ENCODE peak calls at places on chromosomes 2 and 18, in seven cellular contexts. W is brain microvascular endothelial cell; U is fibroblast of lung; B is ovary; S is OCI-LY7; C is CD8-positive, alpha-beta memory T cell; M is MM.1S. F is an unnamed sample.

GRCh38 chr2:219983836-219984235 is 356.4 kb downstream of the SLC4A3 start:
- DNase-seq in W (no peak), U (no peak), B (no peak), S (no peak), C (no peak), M (no peak), F (no peak)

GRCh38 chr2:73333564-73333963 is 40.2 kb upstream of the EGR4 start:
- DNase-seq in W (no peak), U (no peak), B (no peak), S (no peak), C (no peak), M (no peak), F (no peak)

GRCh38 chr2:237744613-237745249 is 53.8 kb upstream of the RBM44 start:
- DNase-seq in W (peak; percentile 55), U (peak; percentile 63), B (peak; percentile 86), S (peak; percentile 55), C (peak; percentile 71), M (peak; percentile 36), F (peak; percentile 45)

GRCh38 chr2:179446475-179447141 is 182.0 kb upstream of the SESTD1 start:
- DNase-seq in W (no peak), U (no peak), B (no peak), S (no peak), C (no peak), M (no peak), F (no peak)

GRCh38 chr2:120856421-120856862 is 120.8 kb downstream of the GLI2 start:
- DNase-seq in W (peak; percentile 37), U (no peak), B (peak; percentile 49), S (no peak), C (no peak), M (no peak), F (peak; percentile 49)

GRCh38 chr2:239441724-239442123 is 40.9 kb upstream of the HDAC4 start:
- DNase-seq in W (no peak), U (no peak), B (no peak), S (no peak), C (no peak), M (no peak), F (no peak)

GRCh38 chr18:50410008-50410407 is 35.2 kb downstream of the SKA1 start:
- DNase-seq in W (no peak), U (no peak), B (no peak), S (no peak), C (no peak), M (peak; percentile 19), F (no peak)

GRCh38 chr2:86135653-86136052 is 29.6 kb downstream of the PTCD3 start:
- DNase-seq in W (no peak), U (no peak), B (no peak), S (no peak), C (no peak), M (no peak), F (no peak)

GRCh38 chr2:238096311-238097011 is 3.7 kb upstream of the ESPNL start:
- DNase-seq in W (no peak), U (no peak), B (no peak), S (no peak), C (no peak), M (no peak), F (peak; percentile 31)

GRCh38 chr18:25016666-25017065 is 335.3 kb downstream of the ZNF521 start:
- DNase-seq in W (no peak), U (no peak), B (no peak), S (no peak), C (no peak), M (no peak), F (no peak)

GRCh38 chr2:23591111-23591510 is 206.1 kb downstream of the KLHL29 start:
- DNase-seq in W (no peak), U (no peak), B (no peak), S (no peak), C (no peak), M (no peak), F (no peak)

GRCh38 chr18:9216459-9216858 is 79.9 kb downstream of the ANKRD12 start:
- DNase-seq in W (no peak), U (no peak), B (no peak), S (no peak), C (no peak), M (no peak), F (no peak)

GRCh38 chr18:9221661-9222060 is 85.1 kb downstream of the ANKRD12 start:
- DNase-seq in W (no peak), U (no peak), B (no peak), S (no peak), C (no peak), M (no peak), F (no peak)

GRCh38 chr18:9226463-9226862 is 89.9 kb downstream of the ANKRD12 start:
- DNase-seq in W (no peak), U (no peak), B (no peak), S (no peak), C (no peak), M (no peak), F (no peak)

GRCh38 chr18:9218052-9218451 is 81.5 kb downstream of the ANKRD12 start:
- DNase-seq in W (peak; percentile 21), U (peak; percentile 27), B (no peak), S (no peak), C (no peak), M (no peak), F (no peak)

DNA sequence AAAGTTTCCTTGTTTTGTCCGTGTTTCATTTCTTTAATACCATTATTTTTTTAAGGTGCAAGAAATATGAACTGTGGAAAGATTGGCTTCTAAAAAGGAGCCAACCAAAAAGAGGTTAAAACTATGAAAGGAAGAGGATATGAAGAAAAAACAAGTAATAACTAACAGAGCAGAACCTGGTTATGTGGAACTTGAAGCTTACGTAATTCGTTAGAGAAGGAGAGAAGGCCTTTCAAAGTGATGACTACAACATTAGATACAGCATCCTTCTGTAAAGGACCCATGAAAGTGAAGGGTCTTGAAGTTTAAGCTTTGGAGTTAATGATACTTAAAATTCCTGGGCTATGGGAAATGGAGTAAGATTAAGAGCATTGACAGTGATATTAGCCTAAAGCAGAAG is 84.5 kb downstream of the ANKRD12 start:
- DNase-seq in W (no peak), U (no peak), B (no peak), S (no peak), C (no peak), M (no peak), F (no peak)
- H3K36me3 ChIP-seq in W (peaks cover 3% of the 10 kb centered on the region), U (peaks cover 3% of the 10 kb centered on the region), B (no peaks in the 10 kb centered on the region), S (peaks cover 92% of the 10 kb centered on the region), C (peaks cover 27% of the 10 kb centered on the region), M (peaks cover 62% of the 10 kb centered on the region), F (peaks cover 21% of the 10 kb centered on the region)

DNA sequence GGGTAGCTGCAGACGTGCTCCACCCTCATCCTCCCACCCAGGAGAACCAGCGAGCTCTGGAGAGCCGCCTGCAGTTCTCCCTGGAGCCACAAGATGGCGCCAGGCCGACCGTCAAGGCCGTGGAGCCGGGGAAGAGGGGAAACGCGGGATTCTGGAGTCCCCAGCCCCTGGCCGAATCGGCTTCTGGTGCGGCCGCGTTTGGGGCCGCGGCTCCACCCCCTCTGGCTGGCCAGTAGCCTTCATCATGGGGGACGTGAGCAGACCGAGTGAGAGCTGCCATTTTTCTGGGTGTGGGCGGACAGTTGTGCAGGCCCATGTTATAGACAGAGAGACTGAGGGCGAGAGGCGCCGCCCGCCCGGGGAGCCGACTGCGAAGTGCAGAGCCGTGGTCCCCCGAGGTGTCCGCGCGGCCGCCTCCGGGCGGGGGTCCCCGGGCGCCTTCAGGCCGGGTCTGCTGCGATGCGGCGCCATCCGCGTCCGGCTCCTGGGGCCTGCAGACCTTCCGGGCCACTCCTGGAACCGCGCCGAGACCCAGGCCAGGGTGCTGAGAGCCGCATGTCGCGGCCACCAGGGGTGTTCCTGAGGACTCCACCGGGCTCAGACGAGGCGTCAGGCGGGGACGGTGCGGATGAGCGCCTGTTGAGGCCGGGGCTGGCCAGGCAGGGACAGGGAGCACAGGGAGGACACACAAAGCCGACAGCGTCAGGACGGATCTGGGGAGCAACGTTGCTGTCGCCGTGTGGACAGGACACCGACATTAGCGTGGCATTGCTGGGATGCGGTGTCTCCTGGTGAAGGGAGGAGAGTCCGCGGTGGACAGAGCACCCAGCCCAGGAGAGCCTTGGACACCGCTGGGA is 418.2 kb upstream of the HS6ST1 start:
- DNase-seq in W (peak; percentile 72), U (peak; percentile 75), B (peak; percentile 87), S (peak; percentile 75), C (peak; percentile 34), M (peak; percentile 54), F (peak; percentile 61)
- H3K4me3 ChIP-seq in W (peak overlapping the region; percentile 41), U (peak overlapping the region; percentile 27), B (no peak overlapping the region), S (no peak overlapping the region), C (no peak overlapping the region), M (peak overlapping the region; percentile 19), F (no peak overlapping the region)

DNA sequence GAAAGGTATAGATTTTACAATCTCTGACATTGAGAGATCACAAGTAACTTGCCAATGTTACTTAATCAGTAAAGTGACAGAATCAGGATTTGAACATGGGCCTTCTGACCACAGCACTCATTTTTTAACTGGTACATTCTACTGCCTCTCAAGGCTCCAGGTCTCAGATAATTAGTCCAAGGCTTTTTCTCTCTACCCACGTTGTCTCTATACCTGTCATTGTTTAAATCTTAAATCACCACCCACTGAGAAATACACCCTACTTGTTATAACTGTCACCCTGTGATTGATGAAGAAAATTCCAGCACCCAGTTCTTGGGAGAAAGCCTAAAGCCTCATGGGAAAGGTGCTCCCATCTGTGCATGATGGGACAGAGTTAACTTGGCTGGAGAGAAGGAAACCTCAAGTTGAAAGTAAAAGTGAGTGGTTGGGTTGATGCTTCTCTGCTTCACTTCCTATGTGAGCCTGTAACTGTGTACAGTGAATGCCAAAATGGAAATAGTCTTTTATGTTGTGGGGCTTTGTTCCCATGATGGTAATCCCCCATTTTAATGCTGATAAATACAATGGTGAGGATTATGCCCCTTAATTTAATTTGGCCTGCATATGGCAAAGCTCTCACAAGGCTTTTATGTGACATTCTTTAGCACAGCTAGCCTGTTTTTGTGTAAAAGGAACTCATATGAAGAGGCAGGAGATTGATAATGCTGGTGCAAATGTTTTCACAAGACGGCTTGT is 190.1 kb upstream of the SP5 start:
- DNase-seq in W (peak; percentile 7), U (no peak), B (no peak), S (no peak), C (no peak), M (peak; percentile 15), F (no peak)
- H3K36me3 ChIP-seq in W (no peaks in the 10 kb centered on the region), U (no peaks in the 10 kb centered on the region), B (no peaks in the 10 kb centered on the region), S (no peaks in the 10 kb centered on the region), C (no peaks in the 10 kb centered on the region), M (no peaks in the 10 kb centered on the region), F (no peaks in the 10 kb centered on the region)

DNA sequence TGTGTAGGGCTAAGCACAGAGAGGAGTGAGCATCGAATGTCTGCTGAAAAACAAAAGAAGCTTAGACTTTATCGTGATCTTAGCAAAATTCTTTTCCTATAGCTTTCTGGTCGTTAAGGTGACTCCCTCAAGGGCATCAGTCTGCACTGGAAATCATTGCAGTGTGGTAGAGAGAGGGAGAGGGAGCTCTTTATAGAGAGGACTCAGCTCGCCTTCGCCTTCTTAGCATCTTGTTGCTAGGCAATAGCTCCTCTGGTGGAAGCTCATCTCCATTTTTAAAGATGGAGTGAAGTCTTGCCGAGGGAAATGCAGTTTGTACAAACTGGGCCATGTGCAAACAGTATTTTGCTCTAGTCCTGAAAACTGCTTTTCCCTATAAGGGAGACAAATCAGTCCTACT is 62.9 kb upstream of the SLC38A11 start:
- DNase-seq in W (no peak), U (no peak), B (no peak), S (peak; percentile 4), C (no peak), M (no peak), F (no peak)
- H3K4me3 ChIP-seq in W (no peak overlapping the region), U (no peak overlapping the region), B (no peak overlapping the region), S (no peak overlapping the region), C (no peak overlapping the region), M (no peak overlapping the region), F (no peak overlapping the region)

F was measured in MG63.